ENCODE peak calls at places on chromosomes 5 and 9, in five cellular contexts. Q, F, U, J and G are unnamed samples.

GRCh38 chr5:171697591-171698102 is 88.0 kb upstream of the SMIM23 start:
- DNase-seq in J (no peak), F (no peak), Q (no peak), U (no peak), G (no peak)

GRCh38 chr5:141382469-141383294 is at the start of gene PCDHGA7:
- DNase-seq in Q (no peak), F (peak; percentile 42), J (peak; percentile 78), U (no peak), G (no peak)

GRCh38 chr9:104896131-104896530 is 31.8 kb downstream of the ABCA1 start:
- DNase-seq in Q (no peak), F (no peak), U (no peak), J (no peak), G (no peak)

GRCh38 chr9:92716557-92716956 is 46.6 kb upstream of the IPPK start:
- DNase-seq in J (peak; percentile 73), U (no peak), Q (peak; percentile 97), F (peak; percentile 70), G (peak; percentile 47)

GRCh38 chr5:74185599-74185998 is 454.9 kb downstream of the ENC1 start:
- DNase-seq in Q (no peak), U (no peak), F (no peak), J (no peak), G (no peak)

GRCh38 chr9:112839331-112839730 is 51.3 kb downstream of the SLC46A2 start:
- DNase-seq in Q (no peak), J (no peak), F (no peak), U (no peak), G (no peak)

GRCh38 chr5:149257875-149258705 is 13.6 kb upstream of the AFAP1L1 start:
- DNase-seq in U (no peak), J (no peak), Q (no peak), F (no peak), G (no peak)

GRCh38 chr9:88076286-88077070 is 61.8 kb downstream of the SPATA31C2 start:
- DNase-seq in J (peak; percentile 87), U (no peak), F (peak; percentile 47), Q (peak; percentile 71), G (peak; percentile 50)

GRCh38 chr5:169116961-169117461 is 183.9 kb downstream of the SLIT3 start:
- DNase-seq in J (no peak), F (peak; percentile 9), U (no peak), Q (peak; percentile 70), G (peak; percentile 11)

GRCh38 chr5:126462239-126463014 is 39.2 kb downstream of the GRAMD2B start:
- DNase-seq in U (no peak), Q (no peak), J (no peak), F (no peak), G (no peak)

DNA sequence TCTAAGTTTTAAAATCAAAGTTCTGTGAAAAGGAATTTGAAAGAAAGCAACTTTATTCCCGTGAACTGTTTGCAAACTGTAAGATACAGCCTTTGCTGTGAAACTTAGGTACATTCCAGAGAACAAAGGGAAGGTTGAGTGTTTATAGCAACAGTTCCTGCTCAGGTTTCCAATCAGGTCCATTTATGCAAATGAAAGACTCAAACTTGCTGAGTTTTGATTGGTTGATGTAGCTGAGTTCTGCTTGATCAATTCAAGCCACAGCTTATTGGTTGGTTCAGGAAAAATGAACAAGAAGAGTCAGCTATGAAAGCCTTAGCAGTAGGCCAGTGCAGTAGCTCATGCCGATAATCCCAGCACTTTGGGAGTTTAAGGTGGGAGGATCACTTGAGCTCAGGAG is 37.9 kb downstream of the SLC27A6 start:
- DNase-seq in J (no peak), Q (no peak), F (peak; percentile 20), U (no peak), G (no peak)
- TF ChIP-seq ESRRA in J (no peak), Q (no peak), F (no peak), U (no peak), G (no peak)

GRCh38 chr9:135348076-135348787 is 131.3 kb upstream of the PPP1R26 start:
- DNase-seq in Q (no peak), F (no peak), U (no peak), J (no peak), G (no peak)
- TF ChIP-seq ESRRA in Q (no peak), F (no peak), U (no peak), J (no peak), G (no peak)

DNA sequence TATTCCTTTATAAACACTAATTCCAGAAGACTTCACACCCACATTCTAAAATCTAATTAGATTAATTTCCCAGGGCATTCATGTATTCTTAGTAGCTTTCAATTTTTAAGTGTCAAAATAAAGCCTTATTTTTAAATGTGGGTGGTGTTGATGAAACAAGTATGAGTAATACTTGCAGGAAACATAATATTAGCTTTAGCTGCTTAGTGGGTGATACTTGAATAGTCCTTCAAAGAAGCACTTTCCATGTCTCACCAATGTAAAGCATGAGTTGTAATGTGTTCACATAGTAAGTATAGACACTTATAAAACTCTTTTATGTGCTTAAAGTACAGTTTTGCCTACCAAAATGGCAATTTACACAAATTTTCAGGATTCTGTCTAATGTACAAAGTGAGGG is 6.9 kb downstream of the FNBP1 start:
- DNase-seq in U (no peak), Q (no peak), J (no peak), F (no peak), G (no peak)
- TF ChIP-seq ESRRA in U (no peak), Q (no peak), J (no peak), F (no peak), G (no peak)

GRCh38 chr5:146878471-146879172 is at the start of gene PPP2R2B:
- DNase-seq in J (no peak), U (no peak), Q (peak; percentile 70), F (no peak), G (no peak)
- TF ChIP-seq ESRRA in J (no peak), U (no peak), Q (no peak), F (no peak), G (no peak)